ENCODE peak calls at places on chromosomes 13 and 19, in five cellular contexts. V is left ventricle myocardium inferior, G is iPS DF 19.7, R is NCI-H2171 treated with DMSO at 0.1 percent for 48 hours, E is RWPE2. T is an unnamed sample.

GRCh38 chr13:44726214-44726613 is 150.1 kb upstream of the TSC22D1 start:
- DNase-seq in V (no peak), G (no peak), R (peak), E (no peak), T (no peak)

GRCh38 chr19:52722062-52723005 is 12.5 kb downstream of the ZNF611 start:
- DNase-seq in V (no peak), G (no peak), R (no peak), E (peak), T (no peak)

GRCh38 chr19:8261347-8261746 is 46.8 kb downstream of the CD320 start:
- DNase-seq in V (no peak), G (no peak), R (no peak), E (no peak), T (no peak)

GRCh38 chr19:46224773-46225172 is 4.8 kb upstream of the IGFL1 start:
- DNase-seq in V (no peak), G (no peak), R (no peak), E (no peak), T (no peak)

GRCh38 chr19:31955884-31956283 is 389.5 kb upstream of the ZNF507 start:
- DNase-seq in V (no peak), G (no peak), R (no peak), E (no peak), T (no peak)

GRCh38 chr13:113998781-113999617 is 25.1 kb upstream of the C13orf46 start:
- DNase-seq in V (no peak), G (no peak), R (no peak), E (peak), T (no peak)

GRCh38 chr13:40127476-40127875 is 472.0 kb downstream of the COG6 start:
- DNase-seq in V (no peak), G (no peak), R (no peak), E (no peak), T (no peak)

GRCh38 chr19:511101-511841 is 4.0 kb downstream of the TPGS1 start:
- DNase-seq in V (no peak), G (no peak), R (peak), E (no peak), T (peak)

GRCh38 chr13:75869981-75870380 is 233.9 kb downstream of the LMO7 start:
- DNase-seq in V (no peak), G (no peak), R (no peak), E (no peak), T (no peak)

GRCh38 chr13:27619093-27619705 is 1.1 kb downstream of the LNX2 start:
- DNase-seq in V (no peak), G (no peak), R (no peak), E (no peak), T (no peak)

GRCh38 chr19:6501740-6502648 is at the start of gene TUBB4A:
- DNase-seq in V (peak), G (no peak), R (peak), E (no peak), T (no peak)

GRCh38 chr13:102721800-102722231 is 27.0 kb upstream of the METTL21C start:
- DNase-seq in V (no peak), G (no peak), R (no peak), E (no peak), T (no peak)

GRCh38 chr19:38736036-38736412 is 8.2 kb downstream of the CAPN12 start:
- DNase-seq in V (peak), G (no peak), R (no peak), E (peak), T (no peak)

GRCh38 chr13:107079423-107080099 is 511.6 kb upstream of the ARGLU1 start:
- DNase-seq in V (no peak), G (no peak), R (peak), E (no peak), T (no peak)

GRCh38 chr13:33797622-33798021 is 20.3 kb upstream of the RFC3 start:
- DNase-seq in V (no peak), G (no peak), R (no peak), E (no peak), T (no peak)

GRCh38 chr13:41608111-41608510 is 150.8 kb downstream of the RGCC start:
- DNase-seq in V (no peak), G (no peak), R (no peak), E (no peak), T (no peak)

GRCh38 chr13:21079206-21079605 is 17.8 kb upstream of the LATS2 start:
- DNase-seq in V (no peak), G (no peak), R (no peak), E (no peak), T (no peak)

GRCh38 chr19:11017275-11018035 is 56.6 kb downstream of the SMARCA4 start:
- DNase-seq in V (no peak), G (no peak), R (no peak), E (no peak), T (no peak)

GRCh38 chr13:50441141-50441540 is 402.4 kb downstream of the DLEU7 start:
- DNase-seq in V (no peak), G (no peak), R (no peak), E (no peak), T (no peak)

GRCh38 chr13:84684048-84684662 is 801.9 kb upstream of the SLITRK1 start:
- DNase-seq in V (no peak), G (no peak), R (no peak), E (no peak), T (no peak)

GRCh38 chr19:8449830-8450229 is 5.1 kb downstream of the HNRNPM start:
- DNase-seq in V (no peak), G (peak), R (no peak), E (no peak), T (no peak)

GRCh38 chr19:33241530-33242101 is 16.0 kb upstream of the SLC7A10 start:
- DNase-seq in V (no peak), G (no peak), R (no peak), E (no peak), T (no peak)

GRCh38 chr13:23609414-23610186 is 39.4 kb downstream of the TNFRSF19 start:
- DNase-seq in V (no peak), G (no peak), R (peak), E (no peak), T (no peak)

GRCh38 chr13:20716951-20717350 is 13.5 kb downstream of the IL17D start:
- DNase-seq in V (no peak), G (no peak), R (peak), E (no peak), T (no peak)

GRCh38 chr13:114259974-114260373 is 21.4 kb upstream of the UPF3A start:
- DNase-seq in V (no peak), G (no peak), R (peak), E (no peak), T (peak)

GRCh38 chr19:1852294-1852646 is 4.0 kb upstream of the REXO1 start:
- DNase-seq in V (no peak), G (no peak), R (no peak), E (no peak), T (no peak)

GRCh38 chr13:39016789-39017188 is 21.1 kb downstream of the PROSER1 start:
- DNase-seq in V (no peak), G (no peak), R (peak), E (no peak), T (no peak)